ENCODE peak calls at places on chromosomes 7 and 10, in four cellular contexts. One of them, this sample, is unnamed.

GRCh38 chr10:49539320-49539885 is 482 bp upstream of the ERCC6 start:
- DNase-seq in prostate gland: peak
- DNase-seq in stimulated activated naive B cell treated with anti-CD40 and anti-IgM and Interleukin-4, amounts not matched to agents 10 μg/mL and 1 μg/mL and 100 μg/mL, for 72 hours: no peak
- DNase-seq in amniotic stem cell: no peak
- DNase-seq in this sample: peak

GRCh38 chr10:82164333-82164732 is 289.3 kb downstream of the NRG3 start:
- DNase-seq in amniotic stem cell: no peak
- DNase-seq in prostate gland: no peak
- DNase-seq in stimulated activated naive B cell treated with anti-CD40 and anti-IgM and Interleukin-4, amounts not matched to agents 10 μg/mL and 1 μg/mL and 100 μg/mL, for 72 hours: no peak
- DNase-seq in this sample: no peak

GRCh38 chr10:102140913-102141540 is 8.2 kb downstream of the PPRC1 start:
- DNase-seq in prostate gland: no peak
- DNase-seq in stimulated activated naive B cell treated with anti-CD40 and anti-IgM and Interleukin-4, amounts not matched to agents 10 μg/mL and 1 μg/mL and 100 μg/mL, for 72 hours: no peak
- DNase-seq in amniotic stem cell: no peak
- DNase-seq in this sample: no peak

GRCh38 chr10:93154531-93154930 is 80.8 kb downstream of the CYP26A1 start:
- DNase-seq in amniotic stem cell: no peak
- DNase-seq in stimulated activated naive B cell treated with anti-CD40 and anti-IgM and Interleukin-4, amounts not matched to agents 10 μg/mL and 1 μg/mL and 100 μg/mL, for 72 hours: no peak
- DNase-seq in prostate gland: no peak
- DNase-seq in this sample: no peak

GRCh38 chr7:155298288-155298833 is 683 bp downstream of the INSIG1 start:
- DNase-seq in prostate gland: no peak
- DNase-seq in stimulated activated naive B cell treated with anti-CD40 and anti-IgM and Interleukin-4, amounts not matched to agents 10 μg/mL and 1 μg/mL and 100 μg/mL, for 72 hours: no peak
- DNase-seq in amniotic stem cell: no peak
- DNase-seq in this sample: no peak

GRCh38 chr10:32882076-32882475 is 76.0 kb downstream of the ITGB1 start:
- DNase-seq in prostate gland: no peak
- DNase-seq in amniotic stem cell: no peak
- DNase-seq in stimulated activated naive B cell treated with anti-CD40 and anti-IgM and Interleukin-4, amounts not matched to agents 10 μg/mL and 1 μg/mL and 100 μg/mL, for 72 hours: no peak
- DNase-seq in this sample: no peak

GRCh38 chr10:3172446-3173172 is at the start of gene PITRM1:
- DNase-seq in prostate gland: peak
- DNase-seq in amniotic stem cell: peak
- DNase-seq in stimulated activated naive B cell treated with anti-CD40 and anti-IgM and Interleukin-4, amounts not matched to agents 10 μg/mL and 1 μg/mL and 100 μg/mL, for 72 hours: peak
- DNase-seq in this sample: peak

GRCh38 chr7:98105942-98106544 is 619 bp upstream of the LMTK2 start:
- DNase-seq in prostate gland: no peak
- DNase-seq in stimulated activated naive B cell treated with anti-CD40 and anti-IgM and Interleukin-4, amounts not matched to agents 10 μg/mL and 1 μg/mL and 100 μg/mL, for 72 hours: no peak
- DNase-seq in amniotic stem cell: no peak
- DNase-seq in this sample: no peak

GRCh38 chr10:131246775-131247174 is 64.7 kb downstream of the TCERG1L start:
- DNase-seq in stimulated activated naive B cell treated with anti-CD40 and anti-IgM and Interleukin-4, amounts not matched to agents 10 μg/mL and 1 μg/mL and 100 μg/mL, for 72 hours: no peak
- DNase-seq in amniotic stem cell: no peak
- DNase-seq in prostate gland: no peak
- DNase-seq in this sample: no peak

GRCh38 chr7:111788426-111788825 is 226.1 kb upstream of the IMMP2L start:
- DNase-seq in stimulated activated naive B cell treated with anti-CD40 and anti-IgM and Interleukin-4, amounts not matched to agents 10 μg/mL and 1 μg/mL and 100 μg/mL, for 72 hours: no peak
- DNase-seq in prostate gland: no peak
- DNase-seq in amniotic stem cell: no peak
- DNase-seq in this sample: no peak

GRCh38 chr7:151871189-151871735 is 5.7 kb downstream of the PRKAG2 start:
- DNase-seq in stimulated activated naive B cell treated with anti-CD40 and anti-IgM and Interleukin-4, amounts not matched to agents 10 μg/mL and 1 μg/mL and 100 μg/mL, for 72 hours: no peak
- DNase-seq in prostate gland: no peak
- DNase-seq in amniotic stem cell: no peak
- DNase-seq in this sample: no peak

GRCh38 chr7:27375958-27376357 is 133.4 kb downstream of the EVX1 start:
- DNase-seq in amniotic stem cell: no peak
- DNase-seq in prostate gland: no peak
- DNase-seq in stimulated activated naive B cell treated with anti-CD40 and anti-IgM and Interleukin-4, amounts not matched to agents 10 μg/mL and 1 μg/mL and 100 μg/mL, for 72 hours: no peak
- DNase-seq in this sample: no peak

GRCh38 chr7:100694196-100694745 is at the start of gene GIGYF1:
- DNase-seq in stimulated activated naive B cell treated with anti-CD40 and anti-IgM and Interleukin-4, amounts not matched to agents 10 μg/mL and 1 μg/mL and 100 μg/mL, for 72 hours: peak
- DNase-seq in prostate gland: peak
- DNase-seq in amniotic stem cell: no peak
- DNase-seq in this sample: no peak

GRCh38 chr7:131109757-131110293 is 217.9 kb upstream of the MKLN1 start:
- DNase-seq in prostate gland: peak
- DNase-seq in amniotic stem cell: peak
- DNase-seq in stimulated activated naive B cell treated with anti-CD40 and anti-IgM and Interleukin-4, amounts not matched to agents 10 μg/mL and 1 μg/mL and 100 μg/mL, for 72 hours: peak
- DNase-seq in this sample: peak

GRCh38 chr7:74223711-74224510 is 14.1 kb downstream of the LAT2 start:
- DNase-seq in prostate gland: no peak
- DNase-seq in stimulated activated naive B cell treated with anti-CD40 and anti-IgM and Interleukin-4, amounts not matched to agents 10 μg/mL and 1 μg/mL and 100 μg/mL, for 72 hours: no peak
- DNase-seq in amniotic stem cell: no peak
- DNase-seq in this sample: no peak

GRCh38 chr10:8738987-8739386 is 684.5 kb downstream of the GATA3 start:
- DNase-seq in prostate gland: no peak
- DNase-seq in amniotic stem cell: no peak
- DNase-seq in stimulated activated naive B cell treated with anti-CD40 and anti-IgM and Interleukin-4, amounts not matched to agents 10 μg/mL and 1 μg/mL and 100 μg/mL, for 72 hours: no peak
- DNase-seq in this sample: no peak

GRCh38 chr10:67072654-67073053 is 146.8 kb downstream of the LRRTM3 start:
- DNase-seq in stimulated activated naive B cell treated with anti-CD40 and anti-IgM and Interleukin-4, amounts not matched to agents 10 μg/mL and 1 μg/mL and 100 μg/mL, for 72 hours: no peak
- DNase-seq in amniotic stem cell: no peak
- DNase-seq in prostate gland: no peak
- DNase-seq in this sample: no peak

GRCh38 chr7:139582130-139582650 is 58.7 kb downstream of the CLEC2L start:
- DNase-seq in amniotic stem cell: no peak
- DNase-seq in prostate gland: no peak
- DNase-seq in stimulated activated naive B cell treated with anti-CD40 and anti-IgM and Interleukin-4, amounts not matched to agents 10 μg/mL and 1 μg/mL and 100 μg/mL, for 72 hours: no peak
- DNase-seq in this sample: no peak

GRCh38 chr10:80161321-80162084 is 29.0 kb downstream of the PLAC9 start:
- DNase-seq in stimulated activated naive B cell treated with anti-CD40 and anti-IgM and Interleukin-4, amounts not matched to agents 10 μg/mL and 1 μg/mL and 100 μg/mL, for 72 hours: no peak
- DNase-seq in amniotic stem cell: no peak
- DNase-seq in prostate gland: no peak
- DNase-seq in this sample: no peak

GRCh38 chr10:32400961-32401360 is 45.0 kb upstream of the CCDC7 start:
- DNase-seq in stimulated activated naive B cell treated with anti-CD40 and anti-IgM and Interleukin-4, amounts not matched to agents 10 μg/mL and 1 μg/mL and 100 μg/mL, for 72 hours: no peak
- DNase-seq in amniotic stem cell: no peak
- DNase-seq in prostate gland: no peak
- DNase-seq in this sample: no peak

GRCh38 chr10:98217793-98218192 is 50.2 kb downstream of the LOXL4 start:
- DNase-seq in prostate gland: no peak
- DNase-seq in stimulated activated naive B cell treated with anti-CD40 and anti-IgM and Interleukin-4, amounts not matched to agents 10 μg/mL and 1 μg/mL and 100 μg/mL, for 72 hours: no peak
- DNase-seq in amniotic stem cell: no peak
- DNase-seq in this sample: no peak

GRCh38 chr7:40541336-40541735 is 406.5 kb downstream of the SUGCT start:
- DNase-seq in amniotic stem cell: no peak
- DNase-seq in prostate gland: no peak
- DNase-seq in stimulated activated naive B cell treated with anti-CD40 and anti-IgM and Interleukin-4, amounts not matched to agents 10 μg/mL and 1 μg/mL and 100 μg/mL, for 72 hours: no peak
- DNase-seq in this sample: no peak

GRCh38 chr7:29843106-29843505 is 36.8 kb downstream of the WIPF3 start:
- DNase-seq in stimulated activated naive B cell treated with anti-CD40 and anti-IgM and Interleukin-4, amounts not matched to agents 10 μg/mL and 1 μg/mL and 100 μg/mL, for 72 hours: no peak
- DNase-seq in prostate gland: no peak
- DNase-seq in amniotic stem cell: no peak
- DNase-seq in this sample: no peak

GRCh38 chr10:63713191-63714144 is 192.3 kb downstream of the REEP3 start:
- DNase-seq in prostate gland: no peak
- DNase-seq in stimulated activated naive B cell treated with anti-CD40 and anti-IgM and Interleukin-4, amounts not matched to agents 10 μg/mL and 1 μg/mL and 100 μg/mL, for 72 hours: no peak
- DNase-seq in amniotic stem cell: no peak
- DNase-seq in this sample: peak

GRCh38 chr10:22927661-22928403 is at the start of gene ARMC3:
- DNase-seq in prostate gland: peak
- DNase-seq in stimulated activated naive B cell treated with anti-CD40 and anti-IgM and Interleukin-4, amounts not matched to agents 10 μg/mL and 1 μg/mL and 100 μg/mL, for 72 hours: peak
- DNase-seq in amniotic stem cell: no peak
- DNase-seq in this sample: peak

GRCh38 chr7:106681815-106682495 is 21.0 kb upstream of the CCDC71L start:
- DNase-seq in prostate gland: no peak
- DNase-seq in amniotic stem cell: no peak
- DNase-seq in stimulated activated naive B cell treated with anti-CD40 and anti-IgM and Interleukin-4, amounts not matched to agents 10 μg/mL and 1 μg/mL and 100 μg/mL, for 72 hours: no peak
- DNase-seq in this sample: no peak

GRCh38 chr7:107955394-107955793 is 47.6 kb downstream of the LAMB1 start:
- DNase-seq in prostate gland: no peak
- DNase-seq in stimulated activated naive B cell treated with anti-CD40 and anti-IgM and Interleukin-4, amounts not matched to agents 10 μg/mL and 1 μg/mL and 100 μg/mL, for 72 hours: no peak
- DNase-seq in amniotic stem cell: no peak
- DNase-seq in this sample: no peak

GRCh38 chr10:64486149-64486548 is 964.9 kb downstream of the REEP3 start:
- DNase-seq in stimulated activated naive B cell treated with anti-CD40 and anti-IgM and Interleukin-4, amounts not matched to agents 10 μg/mL and 1 μg/mL and 100 μg/mL, for 72 hours: no peak
- DNase-seq in prostate gland: no peak
- DNase-seq in amniotic stem cell: peak
- DNase-seq in this sample: no peak